ENCODE peak calls at places on chromosomes 7 and 10, in ten cellular contexts. M, Z, B, T, W, V, Q, H, Y and R are unnamed samples.

GRCh38 chr10:122864901-122865300 is 14.5 kb downstream of the FAM24B start:
- DNase-seq in B (no peak), W (no peak), Z (peak), Q (no peak), T (no peak), V (no peak), Y (no peak), M (no peak), H (no peak), R (peak)

GRCh38 chr10:15459218-15459617 is 88.1 kb upstream of the FAM171A1 start:
- DNase-seq in V (no peak), Q (no peak), Z (no peak), T (no peak), Y (no peak), M (no peak), H (no peak), W (no peak), B (no peak), R (no peak)

GRCh38 chr7:100396421-100396982 is 23.2 kb downstream of the PILRA start:
- DNase-seq in T (no peak), W (no peak), Q (no peak), V (no peak), Y (no peak), Z (no peak), H (no peak), M (no peak), B (no peak), R (no peak)

GRCh38 chr7:3518546-3518945 is 217.5 kb downstream of the SDK1 start:
- DNase-seq in M (no peak), Y (no peak), Q (no peak), V (no peak), B (no peak), W (no peak), Z (no peak), H (no peak), T (no peak), R (no peak)

GRCh38 chr10:1270490-1270889 is 214.3 kb downstream of the WDR37 start:
- DNase-seq in H (no peak), Y (no peak), Q (no peak), Z (no peak), M (no peak), V (no peak), B (no peak), W (no peak), T (no peak), R (no peak)

GRCh38 chr10:13969118-13969791 is 361.5 kb downstream of the FRMD4A start:
- DNase-seq in W (no peak), V (no peak), M (no peak), T (peak), Q (no peak), Y (no peak), H (no peak), B (no peak), Z (no peak), R (peak)

GRCh38 chr10:75402486-75403143 is 1.1 kb upstream of the ZNF503 start:
- DNase-seq in Q (no peak), M (peak), B (peak), Y (no peak), W (no peak), Z (peak), H (no peak), T (peak), V (peak), R (no peak)

GRCh38 chr10:127016331-127016730 is 111.1 kb downstream of the DOCK1 start:
- DNase-seq in V (no peak), Y (no peak), B (no peak), Z (no peak), M (no peak), W (no peak), Q (no peak), H (no peak), T (no peak), R (no peak)

GRCh38 chr7:67551027-67551426 is 554.4 kb downstream of the TYW1 start:
- DNase-seq in W (no peak), V (peak), B (peak), Z (no peak), M (no peak), Q (no peak), Y (no peak), T (no peak), H (no peak), R (no peak)

GRCh38 chr10:26217396-26218105 is 977 bp downstream of the GAD2 start:
- DNase-seq in Z (no peak), Y (no peak), W (no peak), Q (no peak), T (no peak), M (no peak), H (peak), V (no peak), B (no peak), R (no peak)

GRCh38 chr10:102629661-102630614 is 14.3 kb upstream of the TRIM8 start:
- DNase-seq in Q (no peak), W (peak), B (no peak), Z (no peak), T (peak), V (peak), Y (peak), H (no peak), M (no peak), R (peak)

GRCh38 chr7:91264924-91265681 is 870 bp downstream of the FZD1 start:
- DNase-seq in V (peak), B (peak), Y (peak), T (peak), Z (no peak), Q (no peak), M (peak), W (no peak), H (peak), R (peak)

GRCh38 chr7:108000875-108001758 is 1.8 kb downstream of the LAMB1 start:
- DNase-seq in B (no peak), Q (no peak), Y (no peak), Z (peak), T (peak), M (no peak), W (no peak), H (peak), V (peak), R (no peak)

GRCh38 chr10:178208-178607 is 43.0 kb downstream of the ZMYND11 start:
- DNase-seq in Y (no peak), H (peak), Q (no peak), Z (peak), W (no peak), M (no peak), T (peak), B (no peak), V (no peak), R (peak)

GRCh38 chr7:105296491-105296890 is 92.2 kb downstream of the SRPK2 start:
- DNase-seq in M (no peak), Z (no peak), H (no peak), Y (no peak), B (no peak), V (no peak), T (no peak), W (no peak), Q (no peak), R (no peak)

GRCh38 chr7:2971914-2972530 is 71.6 kb downstream of the CARD11 start:
- DNase-seq in V (no peak), B (no peak), M (no peak), W (no peak), Y (no peak), Q (no peak), Z (no peak), H (no peak), T (no peak), R (no peak)

GRCh38 chr7:116588225-116588624 is 63.4 kb downstream of the CAV1 start:
- DNase-seq in Q (no peak), Y (peak), B (no peak), M (no peak), Z (no peak), V (no peak), W (no peak), H (no peak), T (peak), R (no peak)

GRCh38 chr7:134034652-134035051 is 92.5 kb upstream of the LRGUK start:
- DNase-seq in Q (no peak), W (no peak), T (no peak), Y (no peak), M (no peak), H (no peak), B (peak), V (no peak), Z (no peak), R (no peak)

GRCh38 chr7:134029743-134030142 is 97.4 kb upstream of the LRGUK start:
- DNase-seq in Q (no peak), B (no peak), Y (no peak), W (no peak), H (no peak), M (no peak), Z (no peak), V (no peak), T (no peak), R (no peak)

GRCh38 chr7:134030460-134030865 is 96.7 kb upstream of the LRGUK start:
- DNase-seq in V (no peak), Z (no peak), H (no peak), M (no peak), B (no peak), W (no peak), T (no peak), Y (no peak), Q (no peak), R (no peak)

GRCh38 chr7:134028853-134029252 is 98.3 kb upstream of the LRGUK start:
- DNase-seq in V (no peak), T (no peak), M (no peak), B (no peak), H (no peak), Q (no peak), Z (no peak), Y (no peak), W (no peak), R (no peak)

DNA sequence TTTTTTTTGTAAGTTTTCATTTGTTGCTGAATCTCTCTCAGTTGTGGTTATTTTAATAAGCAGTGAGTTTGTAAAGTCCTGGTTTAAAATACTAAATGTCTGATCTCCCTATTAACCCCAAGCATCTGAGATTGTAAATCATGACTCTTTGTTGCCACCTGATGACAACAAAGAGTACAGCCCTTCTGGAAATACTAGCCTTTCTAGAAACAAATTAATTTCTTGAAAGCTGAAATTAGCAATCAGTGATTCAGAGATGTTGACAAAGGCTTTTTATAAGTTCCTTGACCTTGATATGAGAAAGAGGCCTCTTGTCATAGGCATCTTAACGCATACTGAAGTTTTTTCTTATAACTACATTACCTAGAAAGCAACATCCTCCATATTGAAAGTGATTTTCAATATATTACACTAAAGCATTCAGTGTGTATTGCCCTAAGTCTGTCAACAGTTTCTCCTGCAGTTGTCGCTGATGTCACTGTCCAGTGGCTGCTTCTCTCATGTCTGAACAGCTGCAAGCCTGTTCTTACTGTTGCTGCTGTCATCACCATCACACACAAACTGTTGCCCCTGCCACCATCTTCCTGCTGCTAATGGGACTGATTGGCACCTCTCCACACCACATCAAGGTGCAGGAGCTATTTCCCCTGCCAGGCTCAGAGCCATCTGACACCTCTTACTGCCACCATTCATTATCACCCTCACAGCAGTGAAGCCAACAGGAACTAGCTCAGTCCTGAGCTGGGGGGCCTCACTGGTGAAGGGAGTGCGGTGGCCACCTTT is 95.1 kb upstream of the LRGUK start:
- DNase-seq in Q (no peak), T (no peak), Y (no peak), Z (no peak), V (no peak), H (no peak), W (no peak), M (no peak), B (no peak), R (no peak)
- TF ChIP-seq CTCF in Q (no peak), T (peak), Y (no peak), Z (peak), V (no peak), H (no peak), W (no peak), M (no peak), B (no peak), R (peak)

DNA sequence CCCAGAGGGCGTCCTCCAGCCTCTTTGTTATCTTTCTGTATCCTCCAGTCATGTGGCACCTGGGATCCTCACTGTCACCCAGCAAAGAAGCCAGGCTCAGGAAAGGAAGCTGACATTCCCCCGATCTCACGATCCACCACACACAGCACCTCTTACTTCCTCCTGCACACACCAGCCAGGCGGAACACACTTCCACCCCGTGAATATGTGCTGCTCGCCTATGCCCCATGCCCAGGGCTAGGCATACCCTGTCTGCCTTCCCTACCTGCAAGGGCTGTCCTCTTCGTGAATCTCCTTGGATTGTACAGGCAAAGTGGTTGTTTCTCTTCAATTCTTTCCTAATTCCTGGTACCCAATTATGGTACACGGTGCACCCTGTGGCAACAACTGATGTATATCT is 191.0 kb downstream of the TNS3 start:
- DNase-seq in Y (no peak), V (peak), B (no peak), W (no peak), M (no peak), Z (no peak), Q (no peak), H (no peak), T (no peak), R (no peak)
- H3K27ac ChIP-seq in Y (no peak), V (no peak), B (no peak), W (no peak), M (no peak), Z (no peak), Q (no peak), H (no peak), T (no peak), R (no peak)

GRCh38 chr10:131487822-131488221 is 176.3 kb upstream of the TCERG1L start:
- DNase-seq in W (no peak), Z (no peak), T (no peak), Q (no peak), V (no peak), B (no peak), M (no peak), Y (no peak), H (no peak), R (no peak)
- TF ChIP-seq CTCF in W (no peak), Z (no peak), T (no peak), Q (no peak), V (no peak), B (no peak), M (no peak), Y (no peak), H (peak), R (no peak)

GRCh38 chr7:130897515-130898419 is 163.8 kb upstream of the KLF14 start:
- DNase-seq in M (no peak), Q (no peak), Y (no peak), B (no peak), W (no peak), H (no peak), V (no peak), Z (no peak), T (no peak), R (no peak)

GRCh38 chr7:130899638-130900401 is 165.8 kb upstream of the KLF14 start:
- DNase-seq in Z (no peak), W (no peak), T (no peak), Y (no peak), Q (no peak), V (no peak), B (no peak), H (no peak), M (no peak), R (no peak)

GRCh38 chr7:130896898-130897514 is 163.0 kb upstream of the KLF14 start:
- DNase-seq in Y (peak), W (no peak), B (no peak), T (no peak), H (peak), Z (peak), M (no peak), Q (peak), V (peak), R (no peak)

GRCh38 chr7:130900471-130901076 is 166.6 kb upstream of the KLF14 start:
- DNase-seq in Z (no peak), Y (no peak), V (no peak), T (no peak), M (no peak), Q (no peak), W (no peak), H (no peak), B (no peak), R (no peak)

DNA sequence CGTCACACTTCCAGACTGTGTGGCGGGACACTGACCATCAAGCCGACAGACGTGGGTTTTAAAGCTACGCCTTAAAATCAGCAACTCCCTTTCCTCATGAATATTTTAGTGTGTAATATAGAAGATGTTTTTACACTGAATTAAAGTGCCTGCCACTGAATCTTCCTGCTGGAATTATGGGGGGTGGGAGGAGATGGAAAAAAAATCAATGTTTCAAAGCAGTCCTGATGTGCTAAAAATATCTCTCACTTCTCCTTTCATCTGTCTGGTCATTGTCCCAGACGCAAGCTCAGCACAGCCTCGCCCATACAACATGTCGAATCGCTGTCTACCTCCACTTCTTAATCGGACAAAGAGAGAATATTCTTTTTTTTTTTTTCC is 165.1 kb upstream of the KLF14 start:
- DNase-seq in Z (no peak), Q (no peak), B (no peak), Y (no peak), M (no peak), W (no peak), T (no peak), V (no peak), H (no peak), R (no peak)
- H3K27ac ChIP-seq in Z (peak), Q (no peak), B (no peak), Y (no peak), M (peak), W (peak), T (no peak), V (peak), H (peak), R (peak)

GRCh38 chr10:105974803-105975456 is 1189.6 kb downstream of the SORCS1 start:
- DNase-seq in H (peak), B (no peak), V (no peak), Z (no peak), T (peak), W (no peak), Q (no peak), M (no peak), Y (no peak), R (peak)
- TF ChIP-seq CTCF in H (peak), B (no peak), V (peak), Z (no peak), T (peak), W (peak), Q (no peak), M (peak), Y (no peak), R (peak)

GRCh38 chr10:71547841-71548493 is 151.2 kb downstream of the CDH23 start:
- DNase-seq in W (no peak), Z (no peak), H (no peak), Q (no peak), M (no peak), Y (no peak), T (no peak), V (peak), B (no peak), R (no peak)
- H3K27ac ChIP-seq in W (no peak), Z (no peak), H (no peak), Q (no peak), M (peak), Y (peak), T (no peak), V (no peak), B (no peak), R (no peak)